ENCODE peak calls at places on chromosomes 6 and 20, in five cellular contexts. M, F, J, R and H are unnamed samples.

GRCh38 chr6:153625089-153625488 is 414.0 kb upstream of the OPRM1 start:
- DNase-seq in J (no peak), M (peak; percentile 65), F (no peak), R (no peak), H (peak; percentile 95)

GRCh38 chr20:24965065-24965919 is 16.2 kb downstream of the CST7 start:
- DNase-seq in F (no peak), J (no peak), R (no peak), M (no peak), H (no peak)

GRCh38 chr20:51093240-51093763 is 70.4 kb upstream of the KCNG1 start:
- DNase-seq in R (no peak), F (no peak), J (peak; percentile 70), M (no peak), H (no peak)

GRCh38 chr20:57498425-57499400 is 26.2 kb downstream of the CTCFL start:
- DNase-seq in F (peak; percentile 16), M (peak; percentile 3), J (peak; percentile 67), R (no peak), H (no peak)

GRCh38 chr20:49945701-49946477 is 9.7 kb downstream of the RNF114 start:
- DNase-seq in F (no peak), M (no peak), R (no peak), J (no peak), H (no peak)

GRCh38 chr6:108097882-108098281 is 23.3 kb upstream of the OSTM1 start:
- DNase-seq in F (no peak), M (no peak), R (no peak), J (peak; percentile 2), H (no peak)

GRCh38 chr6:161393839-161394364 is 120.0 kb upstream of the AGPAT4 start:
- DNase-seq in F (peak; percentile 46), J (peak; percentile 82), M (peak; percentile 74), R (no peak), H (peak; percentile 56)

GRCh38 chr20:58006346-58007316 is 221.8 kb downstream of the ANKRD60 start:
- DNase-seq in J (no peak), R (no peak), M (no peak), F (no peak), H (no peak)

GRCh38 chr20:10501377-10501776 is 66.3 kb downstream of the SLX4IP start:
- DNase-seq in M (no peak), R (peak; percentile 64), J (no peak), F (no peak), H (no peak)

GRCh38 chr6:138973481-138974140 is 14.4 kb downstream of the REPS1 start:
- DNase-seq in J (peak; percentile 64), F (no peak), M (no peak), R (no peak), H (no peak)

GRCh38 chr6:18362058-18362561 is 25.0 kb upstream of the RNF144B start:
- DNase-seq in R (no peak), F (no peak), J (peak; percentile 48), M (peak; percentile 89), H (no peak)

GRCh38 chr6:158121335-158121734 is 46.7 kb downstream of the SERAC1 start:
- DNase-seq in R (peak; percentile 4), J (no peak), F (no peak), M (no peak), H (no peak)

GRCh38 chr6:27303613-27304272 is 8.3 kb downstream of the POM121L2 start:
- DNase-seq in F (no peak), R (no peak), J (no peak), M (no peak), H (no peak)

GRCh38 chr6:56913276-56914138 is 41.4 kb upstream of the BEND6 start:
- DNase-seq in J (no peak), F (no peak), M (no peak), R (no peak), H (no peak)

GRCh38 chr6:96909826-96910225 is 12.1 kb upstream of the NDUFAF4 start:
- DNase-seq in M (no peak), F (no peak), R (no peak), J (no peak), H (no peak)

GRCh38 chr6:33392168-33392947 is 735 bp downstream of the KIFC1 start:
- DNase-seq in J (peak; percentile 16), F (no peak), R (no peak), M (no peak), H (no peak)

GRCh38 chr20:1809121-1809520 is 86.1 kb upstream of the SIRPA start:
- DNase-seq in J (peak; percentile 94), R (no peak), M (peak; percentile 59), F (no peak), H (no peak)

GRCh38 chr6:125597411-125598253 is 151.8 kb upstream of the HEY2 start:
- DNase-seq in R (no peak), J (no peak), F (no peak), M (no peak), H (peak; percentile 51)

GRCh38 chr6:75386050-75386770 is 101.6 kb upstream of the TMEM30A start:
- DNase-seq in J (no peak), F (no peak), R (no peak), M (no peak), H (no peak)

GRCh38 chr6:42045538-42046460 is 4.5 kb upstream of the TAF8 start:
- DNase-seq in M (peak; percentile 93), R (peak; percentile 46), F (peak; percentile 79), J (peak; percentile 95), H (peak; percentile 95)

GRCh38 chr6:51542466-51542865 is 544.9 kb downstream of the PKHD1 start:
- DNase-seq in F (no peak), M (no peak), R (no peak), J (peak; percentile 13), H (peak; percentile 77)

GRCh38 chr20:45275327-45275726 is 21.0 kb upstream of the SLPI start:
- DNase-seq in R (no peak), F (no peak), M (no peak), J (no peak), H (no peak)

GRCh38 chr20:36528176-36528874 is 13.0 kb upstream of the MYL9 start:
- DNase-seq in F (no peak), J (no peak), M (no peak), R (no peak), H (no peak)

GRCh38 chr6:166615059-166615770 is 11.8 kb downstream of the RPS6KA2 start:
- DNase-seq in J (no peak), R (no peak), F (no peak), M (no peak), H (no peak)

GRCh38 chr6:97282238-97282725 is 734 bp downstream of the MMS22L start:
- DNase-seq in M (no peak), F (peak; percentile 0), R (no peak), J (peak; percentile 4), H (no peak)

GRCh38 chr6:31246051-31246495 is 25.8 kb downstream of the HLA-C start:
- DNase-seq in J (peak; percentile 95), F (no peak), R (no peak), M (peak; percentile 28), H (no peak)